ENCODE peak calls at places on chromosomes 11 and 22, in ten cellular contexts. H, Z, A, X, B, P, O, T, I and Q are unnamed samples.

GRCh38 chr11:27228232-27228631 is 134.8 kb downstream of the CCDC34 start:
- DNase-seq in O (peak), T (no peak), X (no peak), H (no peak), I (no peak), P (no peak), B (no peak), Z (no peak), A (no peak), Q (no peak)

GRCh38 chr11:88522624-88523361 is 185.3 kb upstream of the CTSC start:
- DNase-seq in B (no peak), I (no peak), Z (no peak), H (no peak), X (no peak), A (no peak), T (no peak), O (no peak), P (no peak), Q (no peak)

GRCh38 chr11:10328314-10329090 is 23.6 kb downstream of the ADM start:
- DNase-seq in Z (no peak), I (no peak), H (no peak), T (no peak), P (no peak), O (no peak), B (no peak), X (no peak), A (peak), Q (no peak)

GRCh38 chr11:111312076-111312475 is 13.7 kb downstream of the POU2AF3 start:
- DNase-seq in A (no peak), B (no peak), H (no peak), I (no peak), P (no peak), T (no peak), O (no peak), Z (no peak), X (no peak), Q (no peak)

GRCh38 chr11:28964811-28965210 is 856.6 kb downstream of the METTL15 start:
- DNase-seq in Z (no peak), P (no peak), O (no peak), B (no peak), A (peak), T (no peak), H (no peak), X (no peak), I (no peak), Q (no peak)

GRCh38 chr11:130243816-130244215 is 70.9 kb downstream of the ZBTB44 start:
- DNase-seq in T (no peak), Z (no peak), X (no peak), I (no peak), A (no peak), O (no peak), B (peak), P (no peak), H (no peak), Q (no peak)

GRCh38 chr11:11584937-11585336 is 36.9 kb downstream of the GALNT18 start:
- DNase-seq in O (no peak), X (no peak), A (peak), P (no peak), T (no peak), H (no peak), Z (no peak), I (no peak), B (no peak), Q (no peak)

GRCh38 chr22:23826510-23827350 is 12.1 kb downstream of the DERL3 start:
- DNase-seq in I (no peak), A (peak), X (no peak), B (no peak), H (no peak), P (no peak), O (no peak), T (no peak), Z (no peak), Q (no peak)

GRCh38 chr11:19447150-19447566 is 206.4 kb upstream of the E2F8 start:
- DNase-seq in O (no peak), B (no peak), H (no peak), Z (no peak), X (no peak), I (no peak), T (no peak), A (peak), P (no peak), Q (no peak)

GRCh38 chr11:5550440-5551095 is 2.2 kb upstream of the OR52H1 start:
- DNase-seq in X (no peak), B (peak), P (no peak), Z (no peak), T (peak), O (no peak), I (peak), H (no peak), A (peak), Q (no peak)

GRCh38 chr11:69378303-69379141 is 84.6 kb downstream of the MYEOV start:
- DNase-seq in I (no peak), X (no peak), O (no peak), Z (no peak), A (no peak), H (no peak), P (no peak), T (no peak), B (no peak), Q (no peak)

GRCh38 chr11:75346912-75347647 is 4.4 kb downstream of the ARRB1 start:
- DNase-seq in T (no peak), I (no peak), A (peak), X (no peak), Z (peak), O (no peak), P (no peak), B (no peak), H (no peak), Q (no peak)

DNA sequence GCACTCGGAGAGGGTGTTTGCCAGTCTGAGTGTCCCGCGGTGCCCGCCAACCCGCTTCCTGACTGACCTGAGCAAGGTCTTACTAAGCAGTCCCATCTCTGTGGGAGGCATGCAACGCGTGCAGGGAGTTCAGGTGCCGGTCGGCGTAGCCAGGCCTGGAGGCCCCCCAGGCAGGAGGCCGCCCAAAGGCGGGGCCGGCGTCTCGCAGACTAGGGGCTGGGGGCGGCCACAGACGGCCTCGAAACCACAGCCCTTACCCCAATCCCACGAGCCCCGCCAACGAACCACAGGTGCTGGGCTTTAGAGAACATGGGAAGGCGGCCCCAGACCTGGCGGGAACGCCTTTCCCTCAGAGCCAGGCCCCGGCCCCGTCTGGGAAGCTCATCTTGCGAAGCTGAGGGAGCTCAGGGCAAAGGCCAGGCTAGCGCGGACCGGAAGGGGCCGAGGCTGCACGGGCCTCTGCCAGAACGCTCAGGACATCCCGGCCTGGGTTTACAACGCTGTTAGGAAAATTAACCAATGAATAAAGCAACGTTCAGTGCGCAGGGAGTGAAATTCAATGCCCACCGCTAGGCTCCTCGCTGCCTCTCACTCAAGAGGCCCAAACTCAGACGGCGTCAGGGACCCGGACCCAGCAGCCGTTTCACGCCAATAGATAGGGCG is 2.1 kb upstream of the MTFP1 start:
- DNase-seq in Z (peak), H (peak), P (no peak), A (no peak), O (peak), X (no peak), I (peak), B (no peak), T (no peak), Q (peak)
- TF ChIP-seq POLR2A in Z (peak), H (no peak), P (peak), A (peak), O (peak), X (peak), I (peak), B (peak), T (peak), Q (peak)

DNA sequence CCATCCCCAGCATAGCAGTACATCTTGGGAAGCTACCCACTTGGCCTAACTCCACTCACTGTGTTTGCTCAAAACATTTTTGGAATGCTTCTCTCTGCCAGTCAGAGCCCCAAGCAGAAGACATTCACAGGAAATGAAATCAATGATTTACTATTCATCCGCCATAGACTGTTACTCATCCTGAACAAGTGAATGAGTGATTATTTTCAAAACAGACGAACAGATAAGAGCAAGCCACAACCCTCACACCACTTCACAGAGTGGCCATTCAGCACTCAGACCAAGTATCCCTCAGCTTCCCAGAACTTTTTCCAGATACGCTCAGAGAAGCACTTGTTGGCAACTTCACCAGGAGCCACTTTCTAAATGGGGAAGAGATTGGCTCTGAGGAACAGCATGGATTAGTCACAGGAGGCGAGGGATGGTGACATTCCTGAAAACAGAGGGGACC is 13.0 kb upstream of the UBASH3B start:
- DNase-seq in O (no peak), X (no peak), P (no peak), B (no peak), Z (no peak), I (peak), A (peak), T (peak), H (no peak), Q (no peak)
- TF ChIP-seq POLR2A in O (no peak), X (no peak), P (no peak), B (no peak), Z (no peak), I (no peak), A (peak), T (no peak), H (no peak), Q (no peak)

GRCh38 chr11:60371854-60372253 is 6.5 kb upstream of the MS4A7 start:
- DNase-seq in H (no peak), Z (no peak), T (no peak), I (no peak), A (no peak), B (no peak), O (no peak), P (no peak), X (no peak), Q (no peak)

GRCh38 chr11:60378359-60378758 is at the start of gene MS4A7:
- DNase-seq in X (no peak), Z (no peak), P (peak), A (no peak), O (no peak), H (no peak), I (no peak), B (peak), T (no peak), Q (peak)

GRCh38 chr11:60372767-60373166 is 5.6 kb upstream of the MS4A7 start:
- DNase-seq in H (no peak), O (no peak), B (no peak), Z (no peak), A (no peak), T (no peak), P (no peak), I (no peak), X (no peak), Q (no peak)

GRCh38 chr11:60376601-60377000 is 1.7 kb upstream of the MS4A7 start:
- DNase-seq in A (no peak), O (no peak), I (no peak), Z (no peak), P (no peak), B (no peak), T (no peak), X (no peak), H (no peak), Q (no peak)

DNA sequence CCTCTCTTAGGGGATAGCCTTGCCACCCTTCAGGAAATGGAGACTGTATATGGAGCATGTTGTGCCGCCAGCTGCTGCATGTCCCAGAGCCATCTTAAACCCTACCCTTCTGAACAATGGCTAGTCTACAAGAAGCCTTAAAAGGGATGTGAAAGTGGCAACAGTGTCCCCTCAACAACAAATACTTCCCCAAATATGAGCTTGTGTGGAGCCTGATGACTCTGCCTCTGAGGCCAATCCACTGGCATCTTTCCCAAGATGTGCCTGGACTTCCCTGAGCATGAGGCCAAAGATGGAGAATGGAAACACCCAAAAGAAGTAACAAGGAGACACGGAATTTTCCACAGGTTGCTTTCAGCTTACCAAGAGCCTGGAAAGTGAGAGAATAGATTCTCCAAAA is 595 bp upstream of the MS4A7 start:
- DNase-seq in P (no peak), X (no peak), H (no peak), T (no peak), A (no peak), Z (peak), O (peak), B (peak), I (no peak), Q (peak)
- TF ChIP-seq POLR2A in P (no peak), X (no peak), H (no peak), T (no peak), A (no peak), Z (no peak), O (no peak), B (no peak), I (no peak), Q (peak)

DNA sequence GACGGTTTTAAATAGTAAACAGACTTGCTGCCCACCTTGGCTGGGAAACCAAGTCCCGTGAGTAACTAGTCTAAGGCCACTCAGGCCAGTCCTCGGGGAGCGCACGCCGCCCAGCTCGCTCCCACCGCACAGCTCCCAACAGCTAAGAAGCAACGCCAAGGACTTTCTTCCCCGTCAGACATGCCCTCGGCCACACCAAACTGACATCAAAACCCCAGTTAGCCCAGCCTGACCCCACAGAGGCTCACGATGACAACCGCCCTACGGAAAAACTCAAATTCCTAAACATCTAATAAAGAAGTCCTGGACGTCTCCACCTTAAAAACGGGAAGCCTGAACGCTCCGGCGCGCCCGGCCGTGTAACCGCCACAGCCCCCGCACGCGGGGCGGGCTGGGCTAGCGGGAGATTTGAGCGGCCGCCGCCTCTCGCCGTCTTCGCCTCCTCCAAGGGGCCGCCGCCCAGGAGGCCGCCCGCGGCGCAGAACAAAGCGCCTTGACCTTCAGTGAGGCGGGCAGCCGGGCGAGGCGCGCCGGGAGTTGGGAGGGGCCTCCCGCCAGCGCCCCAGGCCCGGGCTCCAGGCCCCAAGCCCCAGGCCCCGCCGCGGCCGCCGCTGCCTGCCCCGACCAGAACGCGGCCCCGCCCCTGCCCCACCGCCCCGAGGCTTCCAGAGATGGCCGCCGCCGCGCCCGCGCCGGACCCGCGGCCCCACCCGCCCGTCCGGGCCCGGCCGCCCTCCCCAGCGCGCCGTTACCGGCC is 474 bp downstream of the NAP1L4 start:
- DNase-seq in X (no peak), T (no peak), A (peak), P (no peak), I (peak), B (no peak), Z (peak), O (no peak), H (peak), Q (no peak)
- TF ChIP-seq POLR2A in X (peak), T (no peak), A (peak), P (no peak), I (no peak), B (peak), Z (no peak), O (no peak), H (no peak), Q (peak)

DNA sequence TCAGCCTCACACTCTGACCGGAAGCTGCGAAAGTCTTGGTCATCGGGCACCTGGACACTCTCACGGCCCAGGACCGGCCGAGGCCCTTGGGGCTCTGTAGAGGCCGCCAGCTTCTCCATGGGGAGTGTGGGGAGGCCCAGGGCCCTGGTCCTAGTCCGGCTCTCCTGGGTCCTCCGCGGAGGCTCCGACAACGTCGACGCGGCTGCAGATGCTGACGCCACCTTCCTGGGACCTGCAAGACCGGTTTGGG is 12.9 kb downstream of the STARD10 start:
- DNase-seq in B (no peak), I (no peak), O (peak), X (peak), A (no peak), H (no peak), Z (peak), T (no peak), P (no peak), Q (no peak)
- TF ChIP-seq POLR2A in B (no peak), I (no peak), O (peak), X (no peak), A (no peak), H (no peak), Z (no peak), T (no peak), P (no peak), Q (no peak)

GRCh38 chr22:19855504-19856409 is 1.1 kb upstream of the GNB1L start:
- DNase-seq in O (peak), X (no peak), B (peak), A (peak), T (peak), I (peak), Z (peak), P (no peak), H (peak), Q (no peak)

GRCh38 chr22:19853879-19854777 is 546 bp downstream of the GNB1L start:
- DNase-seq in H (no peak), A (no peak), I (no peak), Z (no peak), B (no peak), T (peak), P (no peak), O (peak), X (peak), Q (no peak)

GRCh38 chr22:19857382-19857781 is 2.7 kb upstream of the GNB1L start:
- DNase-seq in T (no peak), H (no peak), P (no peak), Z (no peak), A (no peak), X (no peak), B (no peak), O (no peak), I (no peak), Q (no peak)

GRCh38 chr22:19853058-19853878 is 1.4 kb downstream of the GNB1L start:
- DNase-seq in I (no peak), X (no peak), T (no peak), Z (no peak), H (no peak), P (no peak), B (no peak), A (no peak), O (no peak), Q (no peak)

GRCh38 chr22:19854778-19855503 is at the start of the genes GNB1L and RTL10:
- DNase-seq in O (peak), T (peak), I (peak), A (peak), Z (peak), P (peak), X (peak), H (peak), B (peak), Q (peak)
- TF ChIP-seq POLR2A in O (peak), T (peak), I (peak), A (peak), Z (peak), P (peak), X (peak), H (peak), B (peak), Q (peak)

GRCh38 chr11:33936057-33936456 is 44.2 kb upstream of the LMO2 start:
- DNase-seq in I (no peak), X (no peak), P (no peak), T (no peak), B (no peak), H (no peak), O (no peak), Z (no peak), A (no peak), Q (no peak)

GRCh38 chr11:33935466-33935865 is 43.6 kb upstream of the LMO2 start:
- DNase-seq in P (no peak), X (no peak), Z (no peak), H (no peak), A (no peak), B (no peak), O (no peak), I (no peak), T (no peak), Q (no peak)

GRCh38 chr11:33935005-33935404 is 43.1 kb upstream of the LMO2 start:
- DNase-seq in I (no peak), T (no peak), B (no peak), P (no peak), Z (no peak), A (no peak), H (no peak), O (no peak), X (no peak), Q (no peak)

GRCh38 chr11:33934450-33934849 is 42.6 kb upstream of the LMO2 start:
- DNase-seq in O (no peak), Z (no peak), A (no peak), P (no peak), B (no peak), H (no peak), T (no peak), I (no peak), X (no peak), Q (no peak)

DNA sequence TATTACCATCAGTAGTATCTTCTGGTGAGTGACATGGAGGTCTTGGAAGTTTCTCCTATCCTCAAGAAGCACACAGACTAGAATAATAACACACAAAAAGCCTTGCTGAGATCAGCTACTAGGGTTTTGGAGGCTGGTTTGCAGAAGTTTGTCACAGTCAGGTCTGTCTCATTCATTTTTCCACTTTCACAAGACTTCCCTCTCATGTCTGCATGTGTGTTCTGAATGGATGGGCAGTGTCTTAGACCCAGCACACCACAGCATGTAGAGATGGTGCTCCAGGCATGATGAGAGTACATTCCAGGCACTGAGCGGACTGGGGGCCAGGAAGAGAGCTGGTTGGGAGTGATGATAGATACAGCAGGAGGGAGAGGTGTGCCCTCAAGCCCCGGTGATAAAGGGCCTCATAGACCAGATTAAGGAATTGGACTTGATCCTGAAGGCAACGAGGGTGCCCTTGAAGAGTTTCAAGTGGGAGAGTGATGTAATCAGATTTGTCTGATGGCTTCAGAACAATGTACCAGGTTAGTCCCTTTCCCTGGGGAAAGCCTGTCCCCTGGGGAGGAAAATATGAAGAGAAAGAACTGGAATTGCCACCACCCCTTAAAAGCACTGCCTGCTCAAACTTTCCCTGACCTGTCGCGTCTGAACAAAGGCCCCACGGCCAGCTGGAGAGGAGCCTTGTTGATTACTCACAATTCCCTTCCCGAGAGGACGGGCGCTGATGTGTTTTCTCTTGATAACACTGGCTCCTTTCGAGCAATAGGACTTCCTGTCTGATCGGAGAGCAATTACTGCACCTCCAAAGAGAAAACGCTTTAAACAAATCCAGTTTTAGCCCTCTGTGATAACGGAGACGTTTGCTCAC is 45.1 kb upstream of the LMO2 start:
- DNase-seq in T (no peak), B (no peak), H (peak), A (peak), Z (peak), P (no peak), O (no peak), I (no peak), X (no peak), Q (no peak)
- TF ChIP-seq POLR2A in T (no peak), B (no peak), H (no peak), A (no peak), Z (no peak), P (no peak), O (no peak), I (no peak), X (no peak), Q (no peak)